ENCODE peak calls at places on chromosomes 12 and 14, in six cellular contexts. Z is H1, R is HepG2, D is WTC11, N is K562, Y is GM12878. B is an unnamed sample.

GRCh38 chr14:73462815-73463214 is 4.5 kb upstream of the NUMB start:
- DNase-seq in Z (no peak), R (no peak), D (no peak), N (peak), Y (no peak), B (no peak)

GRCh38 chr14:26775765-26776577 is 178.1 kb upstream of the NOVA1 start:
- DNase-seq in Z (no peak), R (no peak), D (no peak), N (no peak), Y (no peak), B (no peak)

GRCh38 chr12:98653866-98654493 is 8.9 kb downstream of the APAF1 start:
- DNase-seq in Z (no peak), R (peak), D (no peak), N (peak), Y (no peak), B (peak)

GRCh38 chr12:27610380-27610779 is 85.9 kb upstream of the REP15 start:
- DNase-seq in Z (no peak), R (no peak), D (no peak), N (no peak), Y (no peak), B (no peak)

GRCh38 chr14:99517046-99517642 is 35.9 kb downstream of the CCNK start:
- DNase-seq in Z (no peak), R (no peak), D (peak), N (no peak), Y (no peak), B (no peak)

GRCh38 chr12:95516757-95517156 is 34.5 kb downstream of the USP44 start:
- DNase-seq in Z (no peak), R (no peak), D (no peak), N (peak), Y (no peak), B (no peak)

GRCh38 chr14:44149597-44149996 is 357.5 kb downstream of the FSCB start:
- DNase-seq in Z (peak), R (peak), D (peak), N (peak), Y (no peak), B (peak)

GRCh38 chr12:105315130-105315529 is 15.4 kb upstream of the C12orf75 start:
- DNase-seq in Z (no peak), R (no peak), D (no peak), N (no peak), Y (no peak), B (no peak)

GRCh38 chr12:132214161-132214476 is 69.9 kb downstream of the NOC4L start:
- DNase-seq in Z (no peak), R (no peak), D (no peak), N (no peak), Y (no peak), B (no peak)

GRCh38 chr12:13270817-13271216 is 74.3 kb downstream of the EMP1 start:
- DNase-seq in Z (no peak), R (no peak), D (no peak), N (no peak), Y (no peak), B (no peak)

GRCh38 chr14:51498411-51499227 is 153.1 kb upstream of the FRMD6 start:
- DNase-seq in Z (no peak), R (no peak), D (no peak), N (no peak), Y (no peak), B (no peak)

GRCh38 chr12:62730649-62731377 is 204.1 kb downstream of the PPM1H start:
- DNase-seq in Z (no peak), R (no peak), D (no peak), N (no peak), Y (no peak), B (no peak)

GRCh38 chr12:5280091-5280490 is 151.8 kb upstream of the NTF3 start:
- DNase-seq in Z (no peak), R (no peak), D (no peak), N (no peak), Y (no peak), B (no peak)

GRCh38 chr12:55728185-55728931 is 451 bp downstream of the CD63 start:
- DNase-seq in Z (no peak), R (no peak), D (peak), N (peak), Y (no peak), B (peak)

GRCh38 chr14:105746124-105746514 is 219.7 kb downstream of the TMEM121 start:
- DNase-seq in Z (no peak), R (no peak), D (no peak), N (no peak), Y (no peak), B (no peak)

GRCh38 chr12:6548556-6549378 is 7.1 kb downstream of the IFFO1 start:
- DNase-seq in Z (no peak), R (no peak), D (no peak), N (no peak), Y (no peak), B (no peak)

GRCh38 chr12:117489671-117490070 is 128.2 kb upstream of the NOS1 start:
- DNase-seq in Z (no peak), R (no peak), D (no peak), N (no peak), Y (no peak), B (no peak)

GRCh38 chr14:99579903-99580570 is 24.0 kb downstream of the CCDC85C start:
- DNase-seq in Z (peak), R (no peak), D (peak), N (peak), Y (no peak), B (peak)

GRCh38 chr12:53572134-53572758 is 53.9 kb downstream of the ATF7 start:
- DNase-seq in Z (no peak), R (no peak), D (no peak), N (no peak), Y (no peak), B (no peak)

GRCh38 chr14:105894125-105894977 is 368.0 kb downstream of the TMEM121 start:
- DNase-seq in Z (no peak), R (no peak), D (peak), N (no peak), Y (no peak), B (no peak)

GRCh38 chr14:53621433-53621832 is 335.2 kb downstream of the BMP4 start:
- DNase-seq in Z (no peak), R (no peak), D (no peak), N (no peak), Y (no peak), B (no peak)

GRCh38 chr12:104667139-104667538 is 210.4 kb downstream of the CHST11 start:
- DNase-seq in Z (no peak), R (no peak), D (no peak), N (no peak), Y (no peak), B (no peak)

GRCh38 chr14:100747021-100747586 is 20.4 kb downstream of the DLK1 start:
- DNase-seq in Z (no peak), R (peak), D (no peak), N (no peak), Y (no peak), B (no peak)

GRCh38 chr14:75144944-75145343 is 18.1 kb upstream of the NEK9 start:
- DNase-seq in Z (no peak), R (no peak), D (no peak), N (no peak), Y (no peak), B (no peak)

GRCh38 chr12:100672075-100672592 is 98.7 kb downstream of the GAS2L3 start:
- DNase-seq in Z (no peak), R (peak), D (peak), N (peak), Y (no peak), B (peak)

GRCh38 chr14:74547331-74547927 is 53.9 kb downstream of the ISCA2 start:
- DNase-seq in Z (no peak), R (no peak), D (peak), N (no peak), Y (no peak), B (peak)

GRCh38 chr12:24909667-24910066 is 39.2 kb downstream of the BCAT1 start:
- DNase-seq in Z (no peak), R (no peak), D (no peak), N (peak), Y (no peak), B (no peak)
- TF ChIP-seq CREB1 in Z (no peak), R (no peak), D (no peak), N (no peak), Y (no peak), B (no peak)

GRCh38 chr12:113005759-113006158 is 27.4 kb downstream of the OAS2 start:
- DNase-seq in Z (no peak), R (no peak), D (no peak), N (peak), Y (no peak), B (peak)
- TF ChIP-seq CREB1 in Z (no peak), R (no peak), D (no peak), N (no peak), Y (no peak), B (no peak)

GRCh38 chr14:103204852-103205540 is 81.7 kb downstream of the TNFAIP2 start:
- DNase-seq in Z (no peak), R (no peak), D (no peak), N (peak), Y (no peak), B (peak)
- TF ChIP-seq CREB1 in Z (no peak), R (no peak), D (no peak), N (no peak), Y (no peak), B (no peak)

GRCh38 chr14:95935228-95935822 is 58.7 kb downstream of the TUNAR start:
- DNase-seq in Z (no peak), R (peak), D (peak), N (peak), Y (no peak), B (peak)
- TF ChIP-seq CREB1 in Z (peak), R (no peak), D (no peak), N (no peak), Y (no peak), B (no peak)

DNA sequence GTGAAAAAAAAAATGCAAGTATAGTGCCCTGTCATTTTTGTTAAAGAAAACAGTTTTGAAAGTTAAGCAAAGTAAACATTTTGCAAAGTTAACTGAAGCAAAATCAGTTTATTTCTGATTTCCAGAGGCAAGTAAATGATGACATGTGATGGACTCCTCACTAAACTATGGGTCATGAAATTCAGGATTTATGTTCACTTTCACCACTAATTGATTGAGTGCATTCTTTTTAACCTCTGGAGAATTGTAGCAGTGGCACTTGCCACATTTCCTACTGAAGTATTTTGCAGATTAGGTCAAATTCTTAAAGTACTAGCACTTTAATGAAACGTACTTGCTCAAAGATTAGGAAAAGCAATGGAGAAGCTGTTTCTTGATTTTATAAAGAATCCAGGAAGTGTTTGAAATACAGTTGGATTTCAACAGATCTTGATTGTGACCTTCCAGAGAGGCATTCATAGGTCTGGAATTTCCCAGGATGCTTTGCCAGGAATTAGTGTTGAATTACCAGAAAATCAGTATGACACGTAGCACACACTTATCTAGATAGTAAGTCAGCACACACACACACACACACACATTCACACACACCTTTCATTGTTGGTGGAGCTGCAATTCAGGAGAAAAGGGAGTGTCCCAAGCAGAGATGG is 162.6 kb downstream of the MYRFL start:
- DNase-seq in Z (no peak), R (peak), D (no peak), N (no peak), Y (no peak), B (no peak)
- TF ChIP-seq CREB1 in Z (no peak), R (no peak), D (no peak), N (no peak), Y (no peak), B (no peak)

DNA sequence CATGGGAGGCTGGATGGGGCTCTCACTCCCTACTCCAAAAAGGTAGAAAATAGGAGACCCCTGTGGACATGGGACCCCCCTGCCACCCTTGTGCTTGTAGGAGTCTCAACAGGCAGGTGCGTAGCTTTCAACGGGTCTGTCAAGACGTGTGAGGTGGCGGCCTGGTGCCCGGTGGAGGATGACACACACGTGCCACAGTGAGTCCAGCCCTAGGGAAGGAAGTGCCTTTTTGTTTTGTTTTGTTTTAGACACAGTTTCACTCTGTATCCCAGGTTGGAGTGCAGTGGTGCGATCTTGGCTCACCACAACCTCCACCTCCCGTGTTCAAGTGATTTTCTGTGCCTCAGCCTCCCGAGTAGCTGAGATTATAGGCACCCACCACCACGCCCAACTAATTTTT is 12.9 kb downstream of the P2RX4 start:
- DNase-seq in Z (no peak), R (no peak), D (no peak), N (no peak), Y (no peak), B (no peak)
- TF ChIP-seq CREB1 in Z (no peak), R (no peak), D (no peak), N (no peak), Y (no peak), B (no peak)

DNA sequence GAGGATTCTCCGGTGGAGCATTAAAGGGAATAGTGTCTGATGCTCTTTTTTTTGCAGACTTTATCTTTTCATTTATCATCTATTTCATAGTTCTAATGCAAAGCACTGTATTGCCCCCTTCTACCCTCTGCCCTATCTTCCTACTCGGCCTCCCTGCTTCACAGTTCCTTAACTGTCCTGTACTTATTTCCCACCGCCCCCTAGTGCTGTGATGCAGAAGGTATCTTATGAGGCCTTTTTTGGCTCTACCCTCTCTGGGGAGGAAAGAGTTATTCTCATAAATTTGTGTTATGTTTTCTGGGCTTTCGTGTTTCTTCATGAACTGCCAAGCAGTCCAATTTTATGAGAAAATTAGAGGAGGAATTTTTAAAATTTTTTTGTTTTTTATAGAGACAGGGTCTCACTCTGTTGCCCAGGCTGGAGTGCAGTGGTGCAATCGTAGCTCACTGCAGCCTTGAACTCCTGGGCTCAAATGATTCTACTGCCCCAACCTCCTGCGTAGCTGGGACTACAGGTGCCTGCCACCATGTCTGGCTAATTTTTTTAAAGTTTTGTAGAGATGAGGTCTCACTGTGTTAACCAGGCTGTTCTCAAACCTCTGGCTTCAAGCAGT is 1.2 kb downstream of the ITFG2 start:
- DNase-seq in Z (no peak), R (peak), D (peak), N (peak), Y (no peak), B (peak)
- TF ChIP-seq CREB1 in Z (peak), R (no peak), D (no peak), N (no peak), Y (no peak), B (no peak)

GRCh38 chr12:32508626-32509025 is 109.3 kb downstream of the FGD4 start:
- DNase-seq in Z (no peak), R (no peak), D (no peak), N (no peak), Y (no peak), B (no peak)
- TF ChIP-seq CREB1 in Z (no peak), R (no peak), D (no peak), N (no peak), Y (no peak), B (no peak)

B was measured in GM23338.